ENCODE peak calls at places on chromosomes 16 and 17, in four cellular contexts. E is H1, A is IMR-90, R is H9. D is an unnamed sample.
A peak's percentile ranks its signal among the peaks of the same experiment; 100 is the strongest.

GRCh38 chr17:51050291-51051033 is 70.2 kb downstream of the SPAG9 start:
- DNase-seq in E (no peak), A (no peak), R (no peak), D (no peak)

GRCh38 chr17:8072339-8072726 is 15.2 kb downstream of the ALOX12B start:
- DNase-seq in E (no peak), A (no peak), R (no peak), D (no peak)

GRCh38 chr16:11612110-11612981 is 25.6 kb upstream of the LITAF start:
- DNase-seq in E (no peak), A (no peak), R (no peak), D (peak; percentile 43)

GRCh38 chr16:30186444-30186781 is 3.0 kb downstream of the CORO1A start:
- DNase-seq in E (no peak), A (no peak), R (no peak), D (no peak)

GRCh38 chr17:81329279-81329926 is 34.3 kb upstream of the SLC38A10 start:
- DNase-seq in E (no peak), A (peak; percentile 92), R (peak; percentile 94), D (peak; percentile 94)

GRCh38 chr17:10751569-10751968 is 21.7 kb upstream of the TMEM220 start:
- DNase-seq in E (no peak), A (no peak), R (no peak), D (no peak)

GRCh38 chr16:27700596-27700995 is 150.7 kb downstream of the KATNIP start:
- DNase-seq in E (no peak), A (no peak), R (no peak), D (no peak)

GRCh38 chr17:49755681-49756283 is 8.1 kb downstream of the FAM117A start:
- DNase-seq in E (no peak), A (no peak), R (no peak), D (no peak)

GRCh38 chr17:57242148-57242547 is 14.2 kb upstream of the MSI2 start:
- DNase-seq in E (no peak), A (no peak), R (no peak), D (no peak)

GRCh38 chr17:81831957-81832607 is 1.0 kb downstream of the MCRIP1 start:
- DNase-seq in E (no peak), A (peak; percentile 41), R (no peak), D (no peak)

GRCh38 chr17:68576811-68577551 is 24.2 kb downstream of the FAM20A start:
- DNase-seq in E (no peak), A (peak; percentile 25), R (no peak), D (no peak)

GRCh38 chr16:84461504-84462295 is 42.8 kb downstream of the MEAK7 start:
- DNase-seq in E (no peak), A (no peak), R (peak; percentile 26), D (no peak)

GRCh38 chr17:36498155-36498554 is 11.7 kb downstream of the ZNHIT3 start:
- DNase-seq in E (no peak), A (no peak), R (peak; percentile 20), D (no peak)

GRCh38 chr17:49527927-49528651 is 33.0 kb downstream of the NGFR start:
- DNase-seq in E (no peak), A (no peak), R (peak; percentile 21), D (no peak)

GRCh38 chr16:22232277-22233049 is 26.4 kb downstream of the EEF2K start:
- DNase-seq in E (no peak), A (peak; percentile 72), R (no peak), D (no peak)

GRCh38 chr16:10877472-10877946 is 507 bp downstream of the CIITA start:
- DNase-seq in E (no peak), A (no peak), R (no peak), D (no peak)

GRCh38 chr16:354971-355441 is 2.5 kb upstream of the AXIN1 start:
- DNase-seq in E (no peak), A (no peak), R (no peak), D (no peak)

GRCh38 chr16:68426355-68426652 is 22.0 kb downstream of the SMPD3 start:
- DNase-seq in E (no peak), A (no peak), R (no peak), D (no peak)

GRCh38 chr16:48611329-48612137 is 1.6 kb upstream of the N4BP1 start:
- DNase-seq in E (no peak), A (no peak), R (peak; percentile 71), D (peak; percentile 89)

GRCh38 chr16:977096-977701 is 4.4 kb upstream of the SOX8 start:
- DNase-seq in E (no peak), A (no peak), R (no peak), D (no peak)

GRCh38 chr16:31480851-31481250 is 2.1 kb upstream of the SLC5A2 start:
- DNase-seq in E (no peak), A (no peak), R (no peak), D (no peak)

GRCh38 chr17:82399030-82399429 is 19.1 kb upstream of the HEXD start:
- DNase-seq in E (no peak), A (peak; percentile 50), R (no peak), D (no peak)

GRCh38 chr16:50297301-50298074 is 31.1 kb downstream of the ADCY7 start:
- DNase-seq in E (no peak), A (no peak), R (peak; percentile 22), D (no peak)

GRCh38 chr17:8702996-8703395 is 41.6 kb downstream of the CCDC42 start:
- DNase-seq in E (no peak), A (no peak), R (peak; percentile 18), D (no peak)

GRCh38 chr17:50381260-50381815 is 8.3 kb downstream of the EME1 start:
- DNase-seq in E (no peak), A (no peak), R (no peak), D (no peak)

GRCh38 chr17:4161179-4161559 is 18.2 kb downstream of the CYB5D2 start:
- DNase-seq in E (peak; percentile 50), A (peak; percentile 93), R (peak; percentile 71), D (peak; percentile 92)

GRCh38 chr17:47987240-47987835 is 16.4 kb downstream of the CDK5RAP3 start:
- DNase-seq in E (no peak), A (no peak), R (peak; percentile 65), D (peak; percentile 38)

GRCh38 chr17:79987187-79987889 is 48.3 kb downstream of the TBC1D16 start:
- DNase-seq in E (no peak), A (no peak), R (no peak), D (peak; percentile 42)

GRCh38 chr17:49873466-49873865 is 25.6 kb upstream of the TAC4 start:
- DNase-seq in E (no peak), A (no peak), R (peak; percentile 30), D (no peak)

GRCh38 chr16:87853411-87854052 is 15.8 kb downstream of the SLC7A5 start:
- DNase-seq in E (peak; percentile 65), A (peak; percentile 90), R (peak; percentile 88), D (peak; percentile 96)

GRCh38 chr17:65856865-65857264 is 295.4 kb upstream of the AXIN2 start:
- DNase-seq in E (no peak), A (peak; percentile 22), R (no peak), D (no peak)

GRCh38 chr16:77213542-77214108 is 14.4 kb downstream of the SYCE1L start:
- DNase-seq in E (no peak), A (peak; percentile 86), R (no peak), D (no peak)

GRCh38 chr16:12904041-12904671 is 2.8 kb downstream of the SHISA9 start:
- DNase-seq in E (no peak), A (no peak), R (peak; percentile 48), D (peak; percentile 31)

GRCh38 chr17:81523139-81524062 is 4.8 kb upstream of the FSCN2 start:
- DNase-seq in E (no peak), A (peak; percentile 21), R (peak; percentile 89), D (peak; percentile 93)

GRCh38 chr16:88760424-88761142 is 24.4 kb downstream of the PIEZO1 start:
- DNase-seq in E (no peak), A (no peak), R (no peak), D (no peak)

GRCh38 chr16:68995011-68995504 is 110.4 kb upstream of the HAS3 start:
- DNase-seq in E (peak; percentile 31), A (peak; percentile 58), R (peak; percentile 56), D (peak; percentile 88)

GRCh38 chr17:9971991-9972390 is 66.9 kb upstream of the RCVRN start:
- DNase-seq in E (no peak), A (peak; percentile 44), R (no peak), D (peak; percentile 43)

GRCh38 chr17:9016941-9017552 is 4.3 kb upstream of the NTN1 start:
- DNase-seq in E (no peak), A (no peak), R (no peak), D (peak; percentile 98)

GRCh38 chr17:13074026-13074425 is 56.2 kb upstream of the ELAC2 start:
- DNase-seq in E (no peak), A (peak; percentile 43), R (no peak), D (no peak)
- H2BK120ac ChIP-seq in E (no peak overlapping the region), A (no peak overlapping the region), R (no peak overlapping the region), D (no peak overlapping the region)

GRCh38 chr17:31572341-31572740 is 180.9 kb downstream of the RAB11FIP4 start:
- DNase-seq in E (no peak), A (no peak), R (no peak), D (no peak)
- H4K5ac ChIP-seq in E (no peak overlapping the region), A (peak overlapping the region; percentile 80), R (no peak overlapping the region), D (no peak overlapping the region)

GRCh38 chr17:73956595-73957465 is 246.6 kb upstream of the RPL38 start:
- DNase-seq in E (peak; percentile 59), A (no peak), R (peak; percentile 95), D (peak; percentile 94)
- H3K18ac ChIP-seq in E (no peak overlapping the region), A (no peak overlapping the region), R (no peak overlapping the region), D (no peak overlapping the region)

DNA sequence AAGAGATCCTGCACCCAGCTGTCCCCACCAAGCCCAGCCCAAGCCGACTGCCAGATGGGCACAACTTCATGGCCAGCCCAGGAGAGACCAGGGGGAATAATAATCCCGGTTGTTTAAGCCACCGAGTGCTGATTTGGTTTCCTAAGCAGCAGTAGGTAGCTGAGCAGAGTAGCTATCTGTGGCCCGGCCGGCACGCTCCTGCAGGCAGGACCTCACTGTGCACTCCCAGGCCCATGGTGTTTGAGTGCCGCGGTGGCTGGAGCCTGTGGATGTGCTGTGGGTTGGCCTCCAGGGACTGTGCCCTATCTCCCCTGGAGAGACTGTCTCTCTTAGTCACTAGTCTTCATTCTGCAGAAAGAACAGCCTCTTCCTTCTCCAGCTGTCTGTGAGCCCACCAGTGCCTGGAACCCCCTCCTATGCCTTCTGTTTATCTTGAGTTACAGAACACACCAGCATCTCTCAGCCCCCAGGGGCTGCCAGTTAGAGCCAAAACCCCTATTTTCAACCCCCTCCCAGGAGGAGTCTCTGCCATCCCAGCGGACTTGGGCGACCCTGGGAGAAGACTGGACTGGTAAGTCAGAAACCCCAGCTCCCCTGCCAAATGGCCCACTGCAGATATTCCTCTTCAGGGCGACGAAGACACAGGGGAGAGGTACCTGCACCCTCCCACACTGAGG is 152.0 kb downstream of the SDK2 start:
- DNase-seq in E (no peak), A (no peak), R (no peak), D (peak; percentile 67)
- H2BK120ac ChIP-seq in E (no peak overlapping the region), A (no peak overlapping the region), R (no peak overlapping the region), D (peak overlapping the region; percentile 96)

DNA sequence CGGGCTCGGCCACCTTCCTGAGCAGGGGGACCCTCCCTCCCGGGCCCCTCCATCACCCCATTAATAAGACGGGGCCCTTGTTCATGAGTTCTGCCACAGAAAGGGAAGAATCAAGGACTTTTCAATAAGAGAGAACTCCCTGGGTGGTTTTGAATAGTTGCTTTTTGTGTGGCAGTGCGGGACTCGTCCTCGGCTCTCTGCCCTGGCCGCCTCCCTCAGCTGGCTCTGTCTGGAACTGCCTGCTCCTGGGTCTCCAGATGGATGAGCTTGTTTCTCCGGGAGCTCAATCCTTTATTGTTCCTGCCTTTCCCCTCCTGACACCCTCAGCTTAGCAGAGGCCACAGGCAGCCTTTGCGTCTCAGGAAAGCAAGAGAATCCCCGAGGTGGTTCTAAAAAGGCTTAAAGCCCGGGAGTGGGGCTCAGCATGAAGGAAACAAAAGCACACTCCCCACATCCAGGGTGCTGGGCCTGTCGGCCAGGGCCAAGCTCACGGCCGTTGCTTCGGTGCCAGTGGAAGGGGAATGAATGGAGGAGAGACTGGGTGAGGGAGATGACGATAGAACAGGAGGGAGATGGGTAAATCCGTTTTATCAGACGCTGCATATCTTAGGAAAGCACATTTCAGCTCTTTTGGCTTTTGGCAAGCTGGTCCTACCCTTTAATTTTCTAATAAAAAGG is 60.2 kb downstream of the RAI1 start:
- DNase-seq in E (no peak), A (no peak), R (peak; percentile 82), D (peak; percentile 59)
- H4K5ac ChIP-seq in E (no peak overlapping the region), A (peak overlapping the region; percentile 22), R (no peak overlapping the region), D (no peak overlapping the region)